ENCODE peak calls at places on chromosomes 4 and X, in four cellular contexts. Y, V, I and S are unnamed samples.
A peak's percentile ranks its signal among the peaks of the same experiment; 100 is the strongest.

GRCh38 chr4:101200561-101200960 is 146.8 kb downstream of the PPP3CA start:
- DNase-seq in Y (no peak), V (peak; percentile 86), I (no peak), S (peak; percentile 48)

GRCh38 chrX:126770179-126770578 is 49.4 kb upstream of the PRR32 start:
- DNase-seq in Y (peak; percentile 22), I (peak; percentile 10), V (no peak), S (no peak)

GRCh38 chr4:70577220-70577927 is 14.7 kb upstream of the AMBN start:
- DNase-seq in Y (no peak), I (no peak), V (no peak), S (peak; percentile 50)

GRCh38 chr4:185721190-185721948 is 90.6 kb downstream of the SORBS2 start:
- DNase-seq in V (no peak), I (no peak), Y (no peak), S (peak; percentile 68)

GRCh38 chrX:68254738-68255645 is 178.3 kb downstream of the OPHN1 start:
- DNase-seq in V (no peak), I (no peak), Y (no peak), S (no peak)

GRCh38 chr4:150140774-150141400 is 62.6 kb downstream of the DCLK2 start:
- DNase-seq in Y (no peak), V (no peak), I (no peak), S (no peak)

GRCh38 chr4:177239475-177239874 is 70.2 kb upstream of the NEIL3 start:
- DNase-seq in I (no peak), V (no peak), Y (no peak), S (no peak)

GRCh38 chr4:143355540-143356217 is 19.0 kb downstream of the GAB1 start:
- DNase-seq in Y (no peak), I (no peak), V (no peak), S (no peak)

GRCh38 chr4:67452100-67452887 is 93.0 kb downstream of the CENPC start:
- DNase-seq in Y (no peak), I (no peak), V (no peak), S (no peak)

GRCh38 chrX:15645266-15645665 is 19.3 kb downstream of the CLTRN start:
- DNase-seq in Y (no peak), I (no peak), V (no peak), S (no peak)

GRCh38 chr4:54063737-54064316 is 578 bp downstream of the CHIC2 start:
- DNase-seq in Y (peak; percentile 47), V (no peak), I (peak; percentile 27), S (peak; percentile 24)

GRCh38 chr4:93289241-93289640 is 539.3 kb upstream of the ATOH1 start:
- DNase-seq in V (no peak), Y (peak; percentile 17), I (no peak), S (no peak)

GRCh38 chr4:168218663-168219062 is 99.9 kb downstream of the DDX60 start:
- DNase-seq in I (no peak), V (no peak), Y (no peak), S (no peak)

GRCh38 chr4:116070283-116070682 is 956.9 kb upstream of the NDST4 start:
- DNase-seq in V (no peak), Y (no peak), I (no peak), S (no peak)

GRCh38 chr4:180610317-180610716 is 1632.9 kb upstream of the TENM3 start:
- DNase-seq in I (no peak), V (no peak), Y (no peak), S (no peak)

GRCh38 chrX:22165732-22166457 is 106.8 kb upstream of the CBLL2 start:
- DNase-seq in Y (no peak), I (no peak), V (no peak), S (no peak)

GRCh38 chr4:10053635-10054453 is 32.5 kb upstream of the SLC2A9 start:
- DNase-seq in V (no peak), I (no peak), Y (no peak), S (no peak)

GRCh38 chrX:115449742-115450141 is 111.2 kb upstream of the PLS3 start:
- DNase-seq in I (no peak), V (no peak), Y (no peak), S (peak; percentile 39)

GRCh38 chr4:38728651-38729141 is 54.1 kb downstream of the TLR10 start:
- DNase-seq in Y (no peak), V (peak; percentile 77), I (no peak), S (peak; percentile 35)

GRCh38 chrX:46910415-46910814 is 1.8 kb upstream of the JADE3 start:
- DNase-seq in Y (no peak), I (no peak), V (no peak), S (no peak)

GRCh38 chrX:47217121-47217851 is 1.2 kb upstream of the CDK16 start:
- DNase-seq in V (no peak), I (no peak), Y (peak; percentile 49), S (peak; percentile 44)

GRCh38 chr4:110636677-110637407 is 14.0 kb upstream of the PITX2 start:
- DNase-seq in I (no peak), Y (no peak), V (peak; percentile 57), S (no peak)

GRCh38 chr4:26148925-26149324 is 171.9 kb upstream of the RBPJ start:
- DNase-seq in V (no peak), I (no peak), Y (no peak), S (no peak)

GRCh38 chrX:13511557-13512330 is 57.7 kb upstream of the EGFL6 start:
- DNase-seq in I (no peak), V (no peak), Y (no peak), S (no peak)

GRCh38 chr4:41512604-41513003 is 25.4 kb upstream of the LIMCH1 start:
- DNase-seq in Y (no peak), V (no peak), I (no peak), S (no peak)

GRCh38 chrX:1462596-1463251 is 10.0 kb upstream of the ASMTL start:
- DNase-seq in Y (no peak), V (no peak), I (no peak), S (no peak)

GRCh38 chrX:86012188-86012587 is 35.2 kb downstream of the CHM start:
- DNase-seq in V (no peak), I (no peak), Y (no peak), S (no peak)

GRCh38 chrX:86016189-86016588 is 31.2 kb downstream of the CHM start:
- DNase-seq in I (no peak), Y (no peak), V (no peak), S (no peak)

GRCh38 chrX:86013792-86014191 is 33.6 kb downstream of the CHM start:
- DNase-seq in V (no peak), I (no peak), Y (no peak), S (peak; percentile 21)

GRCh38 chrX:86014421-86014820 is 32.9 kb downstream of the CHM start:
- DNase-seq in V (no peak), Y (no peak), I (no peak), S (no peak)
- TF ChIP-seq ELF1 in V (no peak), Y (no peak), I (no peak), S (no peak)

GRCh38 chr4:2866891-2867290 is 23.2 kb downstream of the ADD1 start:
- DNase-seq in I (no peak), Y (no peak), V (no peak), S (no peak)

GRCh38 chr4:2867758-2868491 is 24.3 kb downstream of the ADD1 start:
- DNase-seq in V (no peak), Y (peak; percentile 58), I (peak; percentile 64), S (peak; percentile 32)

GRCh38 chr4:2870098-2870497 is 26.5 kb downstream of the ADD1 start:
- DNase-seq in V (no peak), Y (no peak), I (no peak), S (no peak)

GRCh38 chr4:2869659-2870058 is 26.0 kb downstream of the ADD1 start:
- DNase-seq in I (no peak), Y (no peak), V (no peak), S (no peak)

DNA sequence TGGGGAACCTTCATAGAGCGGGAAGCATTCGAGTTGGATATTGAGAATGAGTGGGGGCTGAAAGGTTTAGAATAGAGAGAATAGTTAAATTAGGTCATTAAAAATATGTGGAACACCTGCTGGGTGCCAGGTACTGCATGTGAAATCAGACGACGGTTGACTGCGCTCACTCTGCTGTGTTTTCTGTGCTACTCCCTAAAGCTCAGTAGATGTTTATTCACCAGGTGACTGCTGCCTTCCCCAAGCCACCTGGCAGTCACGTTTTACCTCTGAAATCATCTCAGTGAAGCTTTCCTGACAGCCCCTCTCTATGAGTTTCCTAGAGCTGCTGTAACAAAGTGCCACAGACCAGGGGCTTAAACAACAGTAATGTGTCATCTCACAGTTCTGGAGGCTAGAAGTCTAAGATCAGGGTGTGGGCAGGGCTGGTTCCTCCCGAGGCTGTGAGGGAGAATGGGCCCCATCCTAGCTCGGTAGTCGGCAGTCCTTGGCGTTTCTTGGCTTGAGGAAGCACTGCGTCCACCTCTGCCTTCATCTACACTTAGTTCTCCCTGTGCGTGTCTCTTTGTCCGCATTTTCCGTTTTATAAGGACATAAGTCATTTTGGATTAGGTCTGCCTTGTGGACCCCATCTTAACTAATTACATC is 25.3 kb downstream of the ADD1 start:
- DNase-seq in V (no peak), Y (no peak), I (no peak), S (no peak)
- H3K4me3 ChIP-seq in V (no peak overlapping the region), Y (no peak overlapping the region), I (no peak overlapping the region), S (no peak overlapping the region)

GRCh38 chr4:120066182-120066524 is 495 bp downstream of the MAD2L1 start:
- DNase-seq in Y (peak; percentile 8), V (no peak), I (no peak), S (peak; percentile 8)

GRCh38 chr4:120070191-120070590 is 3.5 kb upstream of the MAD2L1 start:
- DNase-seq in I (no peak), Y (no peak), V (no peak), S (no peak)

GRCh38 chr4:120066525-120067333 is at the start of gene MAD2L1:
- DNase-seq in V (peak; percentile 94), I (peak; percentile 89), Y (peak; percentile 93), S (peak; percentile 97)

GRCh38 chr4:120071192-120071795 is 4.6 kb upstream of the MAD2L1 start:
- DNase-seq in I (peak; percentile 25), V (peak; percentile 57), Y (peak; percentile 24), S (peak; percentile 43)
- TF ChIP-seq ELF1 in I (no peak), V (no peak), Y (no peak), S (no peak)

GRCh38 chr4:156971623-156972369 is at the start of gene PDGFC:
- DNase-seq in I (peak; percentile 13), Y (peak; percentile 80), V (no peak), S (peak; percentile 63)

GRCh38 chr4:156971168-156971601 is 414 bp downstream of the PDGFC start:
- DNase-seq in Y (peak; percentile 64), V (no peak), I (no peak), S (no peak)

GRCh38 chr4:156969136-156969535 is 2.5 kb downstream of the PDGFC start:
- DNase-seq in I (no peak), V (no peak), Y (no peak), S (no peak)

GRCh38 chr4:156970501-156971167 is 965 bp downstream of the PDGFC start:
- DNase-seq in V (no peak), Y (peak; percentile 68), I (no peak), S (peak; percentile 61)

GRCh38 chr4:156968479-156968984 is 3.1 kb downstream of the PDGFC start:
- DNase-seq in I (peak; percentile 18), V (peak; percentile 62), Y (peak; percentile 42), S (peak; percentile 55)
- H3K4me3 ChIP-seq in I (no peak overlapping the region), V (no peak overlapping the region), Y (peak overlapping the region; percentile 76), S (peak overlapping the region; percentile 78)

GRCh38 chr4:133154725-133155124 is 5.6 kb downstream of the PCDH10 start:
- DNase-seq in Y (peak; percentile 30), V (peak; percentile 23), I (no peak), S (peak; percentile 4)
- TF ChIP-seq ELF1 in Y (no peak), V (no peak), I (no peak), S (no peak)